ENCODE peak calls at places on chromosomes 1 and 21, in five cellular contexts. K is GM06990; E is stimulated activated CD8-positive, alpha-beta memory T cell treated with anti-CD3 and anti-CD28 coated beads, Interleukin-7, amount 100 ng/mL, for 1 hour; M is KBM-7; U is NCI-H345. A is an unnamed sample.

GRCh38 chr1:231743966-231744365 is 117.4 kb downstream of the DISC1 start:
- DNase-seq in K (no peak), E (no peak), M (no peak), U (no peak), A (no peak)

GRCh38 chr1:7975212-7975865 is 13.8 kb downstream of the PARK7 start:
- DNase-seq in K (no peak), E (no peak), M (peak), U (peak), A (peak)

GRCh38 chr1:242129103-242129502 is 130.2 kb upstream of the MAP1LC3C start:
- DNase-seq in K (no peak), E (no peak), M (peak), U (peak), A (peak)

GRCh38 chr1:17427696-17428660 is 11.5 kb downstream of the RCC2 start:
- DNase-seq in K (no peak), E (no peak), M (no peak), U (no peak), A (no peak)

GRCh38 chr1:1019122-1019999 is 559 bp upstream of the AGRN start:
- DNase-seq in K (peak), E (peak), M (peak), U (peak), A (peak)

GRCh38 chr1:59743324-59744108 is 71.2 kb upstream of the HOOK1 start:
- DNase-seq in K (no peak), E (no peak), M (peak), U (no peak), A (no peak)

GRCh38 chr21:35019631-35020032 is 29.5 kb downstream of the RUNX1 start:
- DNase-seq in K (no peak), E (no peak), M (no peak), U (no peak), A (no peak)

GRCh38 chr1:196651637-196652215 is at the start of gene CFH:
- DNase-seq in K (no peak), E (no peak), M (peak), U (no peak), A (no peak)

GRCh38 chr1:92774407-92774806 is 10.5 kb downstream of the EVI5 start:
- DNase-seq in K (no peak), E (no peak), M (no peak), U (no peak), A (no peak)

GRCh38 chr21:34870246-34870645 is 178.9 kb downstream of the RUNX1 start:
- DNase-seq in K (no peak), E (no peak), M (no peak), U (no peak), A (no peak)

A was measured in GM13976.